ENCODE peak calls at places on chromosomes 2 and 18, in seven cellular contexts. A is glutamatergic neuron, L is H1, I is iris pigment epithelial cell, J is T-cell, K is amniotic stem cell, U is aorta. C is an unnamed sample.

GRCh38 chr2:20532634-20533437 is 86.0 kb downstream of the RHOB start:
- DNase-seq in A (no peak), L (no peak), I (no peak), J (no peak), K (no peak), U (peak), C (no peak)

GRCh38 chr2:145807978-145808377 is 1288.1 kb upstream of the ZEB2 start:
- DNase-seq in A (no peak), L (no peak), I (peak), J (no peak), K (no peak), U (no peak), C (no peak)

GRCh38 chr2:149598014-149598395 is 10.4 kb upstream of the MMADHC start:
- DNase-seq in A (peak), L (no peak), I (no peak), J (no peak), K (no peak), U (peak), C (no peak)

GRCh38 chr18:58529714-58530354 is 99.1 kb downstream of the ALPK2 start:
- DNase-seq in A (peak), L (peak), I (peak), J (peak), K (peak), U (no peak), C (peak)

GRCh38 chr2:217899231-217900009 is 103.4 kb downstream of the TNS1 start:
- DNase-seq in A (peak), L (peak), I (peak), J (no peak), K (peak), U (peak), C (peak)

GRCh38 chr2:207258191-207258991 is 92.6 kb upstream of the KLF7 start:
- DNase-seq in A (peak), L (peak), I (peak), J (no peak), K (peak), U (peak), C (no peak)

GRCh38 chr2:192126912-192127311 is 67.8 kb downstream of the TMEFF2 start:
- DNase-seq in A (no peak), L (no peak), I (no peak), J (no peak), K (no peak), U (no peak), C (no peak)

GRCh38 chr18:77111449-77112160 is 21.0 kb downstream of the MBP start:
- DNase-seq in A (no peak), L (no peak), I (no peak), J (no peak), K (no peak), U (no peak), C (no peak)

GRCh38 chr2:186917866-186918265 is 68.9 kb upstream of the ZSWIM2 start:
- DNase-seq in A (no peak), L (no peak), I (no peak), J (no peak), K (no peak), U (no peak), C (no peak)

C was measured in GM12865.